ENCODE peak calls at places on chromosomes 12 and 14, in ten cellular contexts. N is esophagus squamous epithelium, O is amniotic stem cell, F is mucosa of gallbladder, G is posterior cingulate gyrus, U is LNCaP clone FGC, W is AML-193, C is A172, J is T-helper 1 cell, I is T-cell. S is an unnamed sample.
A peak's percentile ranks its signal among the peaks of the same experiment; 100 is the strongest.

GRCh38 chr12:65999564-66000280 is 130.8 kb downstream of the LLPH start:
- DNase-seq in N (no peak), O (no peak), F (no peak), G (no peak), U (no peak), W (no peak), C (peak; percentile 72), J (no peak), I (no peak), S (no peak)

GRCh38 chr14:60760648-60761364 is 26.2 kb downstream of the MNAT1 start:
- DNase-seq in N (no peak), O (no peak), F (peak; percentile 47), G (no peak), U (peak; percentile 33), W (no peak), C (no peak), J (no peak), I (no peak), S (no peak)

GRCh38 chr14:63663428-63664142 is 21.9 kb upstream of the WDR89 start:
- DNase-seq in N (no peak), O (no peak), F (peak; percentile 48), G (no peak), U (no peak), W (no peak), C (no peak), J (no peak), I (no peak), S (no peak)

GRCh38 chr12:113075137-113075683 is 18.7 kb downstream of the DTX1 start:
- DNase-seq in N (no peak), O (no peak), F (no peak), G (no peak), U (no peak), W (no peak), C (no peak), J (no peak), I (no peak), S (no peak)

GRCh38 chr12:27180862-27181261 is 63.2 kb upstream of the STK38L start:
- DNase-seq in N (no peak), O (no peak), F (no peak), G (no peak), U (no peak), W (peak; percentile 67), C (no peak), J (no peak), I (no peak), S (no peak)

GRCh38 chr14:20760950-20761349 is 7.3 kb upstream of the EDDM3B start:
- DNase-seq in N (no peak), O (no peak), F (no peak), G (no peak), U (no peak), W (no peak), C (no peak), J (no peak), I (no peak), S (no peak)

GRCh38 chr12:69508091-69508490 is 37.9 kb downstream of the FRS2 start:
- DNase-seq in N (no peak), O (no peak), F (no peak), G (no peak), U (no peak), W (no peak), C (no peak), J (no peak), I (no peak), S (no peak)

GRCh38 chr12:26135010-26135420 is 10.2 kb upstream of the BHLHE41 start:
- DNase-seq in N (no peak), O (no peak), F (peak; percentile 68), G (no peak), U (no peak), W (no peak), C (peak; percentile 74), J (no peak), I (no peak), S (peak; percentile 34)

GRCh38 chr12:120972870-120973543 is 5.3 kb upstream of the HNF1A start:
- DNase-seq in N (no peak), O (no peak), F (no peak), G (no peak), U (no peak), W (no peak), C (no peak), J (no peak), I (no peak), S (no peak)

GRCh38 chr12:82300611-82301010 is 57.6 kb downstream of the CCDC59 start:
- DNase-seq in N (no peak), O (no peak), F (no peak), G (no peak), U (no peak), W (no peak), C (no peak), J (no peak), I (no peak), S (no peak)

GRCh38 chr14:100827751-100828447 is 2.0 kb downstream of the MEG3 start:
- DNase-seq in N (no peak), O (peak; percentile 64), F (no peak), G (no peak), U (no peak), W (no peak), C (no peak), J (no peak), I (no peak), S (peak; percentile 74)

GRCh38 chr14:80388980-80389711 is 177.8 kb upstream of the DIO2 start:
- DNase-seq in N (no peak), O (peak; percentile 17), F (no peak), G (no peak), U (no peak), W (no peak), C (peak; percentile 83), J (no peak), I (no peak), S (no peak)

GRCh38 chr12:112131686-112132085 is 6.3 kb downstream of the TRAFD1 start:
- DNase-seq in N (no peak), O (no peak), F (no peak), G (no peak), U (no peak), W (no peak), C (no peak), J (no peak), I (no peak), S (no peak)

GRCh38 chr12:130394906-130395305 is 57.2 kb downstream of the PIWIL1 start:
- DNase-seq in N (no peak), O (no peak), F (no peak), G (no peak), U (no peak), W (no peak), C (no peak), J (no peak), I (no peak), S (no peak)

GRCh38 chr12:39619316-39619659 is 315 bp downstream of the ABCD2 start:
- DNase-seq in N (no peak), O (no peak), F (no peak), G (no peak), U (no peak), W (no peak), C (no peak), J (no peak), I (no peak), S (peak; percentile 31)

GRCh38 chr12:105978686-105979085 is 160.1 kb downstream of the NUAK1 start:
- DNase-seq in N (no peak), O (no peak), F (no peak), G (no peak), U (no peak), W (no peak), C (no peak), J (no peak), I (no peak), S (no peak)

GRCh38 chr12:15757553-15758255 is 31.5 kb downstream of the EPS8 start:
- DNase-seq in N (no peak), O (peak; percentile 29), F (no peak), G (no peak), U (no peak), W (peak; percentile 90), C (peak; percentile 69), J (no peak), I (no peak), S (no peak)

GRCh38 chr12:43653289-43653915 is 101.4 kb upstream of the ADAMTS20 start:
- DNase-seq in N (no peak), O (no peak), F (no peak), G (no peak), U (no peak), W (no peak), C (no peak), J (no peak), I (no peak), S (no peak)

GRCh38 chr12:124531906-124532305 is 35.5 kb downstream of the NCOR2 start:
- DNase-seq in N (no peak), O (no peak), F (no peak), G (no peak), U (no peak), W (no peak), C (no peak), J (no peak), I (no peak), S (no peak)

GRCh38 chr12:124938606-124939427 is 24.4 kb upstream of the UBC start:
- DNase-seq in N (no peak), O (no peak), F (peak; percentile 79), G (no peak), U (peak; percentile 67), W (no peak), C (peak; percentile 28), J (no peak), I (peak; percentile 34), S (peak; percentile 39)

GRCh38 chr14:55366271-55366670 is 45.4 kb downstream of the ATG14 start:
- DNase-seq in N (no peak), O (no peak), F (no peak), G (no peak), U (no peak), W (no peak), C (peak; percentile 62), J (no peak), I (no peak), S (no peak)

GRCh38 chr12:18864900-18865561 is 127.1 kb downstream of the CAPZA3 start:
- DNase-seq in N (no peak), O (no peak), F (no peak), G (no peak), U (no peak), W (no peak), C (peak; percentile 49), J (no peak), I (no peak), S (no peak)

GRCh38 chr12:57803317-57803893 is 15.1 kb downstream of the AVIL start:
- DNase-seq in N (no peak), O (no peak), F (no peak), G (no peak), U (no peak), W (peak; percentile 45), C (peak; percentile 59), J (no peak), I (peak; percentile 35), S (peak; percentile 23)

GRCh38 chr12:117033382-117034045 is 65.7 kb downstream of the TESC start:
- DNase-seq in N (no peak), O (no peak), F (no peak), G (peak; percentile 33), U (peak; percentile 52), W (no peak), C (no peak), J (no peak), I (no peak), S (peak; percentile 78)

GRCh38 chr12:9668141-9669018 is 1.1 kb upstream of the CLEC2D start:
- DNase-seq in N (no peak), O (no peak), F (no peak), G (no peak), U (no peak), W (no peak), C (no peak), J (no peak), I (no peak), S (no peak)

GRCh38 chr14:21104448-21105060 is 3.7 kb downstream of the TMEM253 start:
- DNase-seq in N (no peak), O (peak; percentile 43), F (peak; percentile 80), G (peak; percentile 80), U (peak; percentile 52), W (peak; percentile 52), C (peak; percentile 55), J (no peak), I (peak; percentile 51), S (peak; percentile 86)

GRCh38 chr14:90274808-90275454 is 18.6 kb downstream of the PSMC1 start:
- DNase-seq in N (no peak), O (no peak), F (no peak), G (no peak), U (no peak), W (no peak), C (peak; percentile 59), J (no peak), I (no peak), S (no peak)

GRCh38 chr14:100842799-100843198 is 16.9 kb downstream of the MEG3 start:
- DNase-seq in N (no peak), O (peak; percentile 71), F (peak; percentile 23), G (peak; percentile 34), U (no peak), W (no peak), C (peak; percentile 55), J (no peak), I (no peak), S (no peak)